ENCODE peak calls at places on chromosomes 4 and X, in nine cellular contexts. B is choroid plexus epithelial cell, V is tibial artery, J is upper lobe of left lung, F is dorsolateral prefrontal cortex, G is upper lobe of right lung, O is epithelial cell of proximal tubule, X is stomach, M is prostate gland. L is an unnamed sample.

GRCh38 chrX:69024287-69024686 is 141.0 kb downstream of the PJA1 start:
- DNase-seq in O (no peak), X (no peak), J (peak), B (no peak), F (no peak), G (no peak), M (no peak), V (no peak), L (no peak)

GRCh38 chrX:40169193-40170086 is 71.7 kb upstream of the BCOR start:
- DNase-seq in B (peak), J (peak), O (peak), M (peak), F (no peak), G (peak), V (no peak), X (peak), L (no peak)

GRCh38 chr4:130849985-130850632 is 1754.2 kb downstream of the C4orf33 start:
- DNase-seq in G (no peak), X (peak), J (no peak), B (peak), O (peak), M (no peak), V (no peak), F (no peak), L (no peak)

GRCh38 chr4:15362541-15362940 is 65.3 kb upstream of the C1QTNF7 start:
- DNase-seq in V (no peak), B (no peak), M (no peak), J (no peak), F (no peak), X (no peak), G (no peak), O (no peak), L (no peak)

GRCh38 chrX:40172169-40172979 is 74.6 kb upstream of the BCOR start:
- DNase-seq in V (peak), B (peak), O (no peak), G (peak), F (no peak), X (peak), M (peak), J (peak), L (no peak)

GRCh38 chr4:183443609-183444148 is 757 bp upstream of the CDKN2AIP start:
- DNase-seq in B (peak), M (peak), F (peak), J (no peak), X (no peak), O (no peak), G (no peak), V (no peak), L (no peak)

GRCh38 chr4:98950925-98951324 is 22.0 kb upstream of the EIF4E start:
- DNase-seq in M (no peak), O (no peak), X (no peak), V (no peak), G (no peak), F (no peak), J (no peak), B (no peak), L (no peak)

GRCh38 chr4:158033416-158033863 is 139.4 kb downstream of the GASK1B start:
- DNase-seq in X (no peak), F (no peak), J (no peak), M (no peak), B (peak), G (no peak), V (no peak), O (peak), L (no peak)

GRCh38 chrX:46710927-46711623 is 47.8 kb downstream of the SLC9A7 start:
- DNase-seq in V (no peak), F (no peak), J (no peak), M (no peak), X (no peak), B (no peak), G (no peak), O (no peak), L (no peak)

GRCh38 chr4:150080335-150080734 is 2.1 kb downstream of the DCLK2 start:
- DNase-seq in B (peak), J (no peak), G (no peak), X (no peak), M (no peak), F (no peak), O (no peak), V (no peak), L (no peak)

GRCh38 chr4:150078996-150079581 is 844 bp downstream of the DCLK2 start:
- DNase-seq in M (peak), X (no peak), J (peak), O (no peak), F (no peak), G (peak), V (peak), B (peak), L (no peak)

GRCh38 chr4:150078041-150078995 is at the start of gene DCLK2:
- DNase-seq in O (no peak), G (peak), B (peak), J (peak), F (peak), X (peak), V (peak), M (peak), L (peak)

GRCh38 chr4:150082241-150082640 is 4.0 kb downstream of the DCLK2 start:
- DNase-seq in M (no peak), O (no peak), G (no peak), V (no peak), J (no peak), X (peak), B (no peak), F (no peak), L (no peak)

DNA sequence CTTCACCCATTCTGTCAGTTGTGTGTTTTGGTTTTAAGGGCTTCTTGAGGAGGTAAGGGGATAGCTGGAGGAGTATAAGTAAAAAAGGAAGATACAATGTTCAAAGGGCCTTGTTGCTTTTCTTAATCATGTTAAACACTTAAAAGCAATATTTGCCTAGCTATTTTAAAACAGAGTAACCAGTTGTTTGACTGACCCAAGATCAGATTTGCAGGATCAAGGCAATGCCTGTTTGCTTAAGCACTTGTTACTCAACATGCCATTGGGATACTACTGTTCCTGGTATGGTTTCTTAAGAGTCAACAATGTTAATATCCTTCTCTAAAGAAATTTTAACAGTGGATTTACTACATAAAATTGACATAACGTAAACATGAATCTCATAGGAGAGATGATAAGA is 2.6 kb downstream of the DCLK2 start:
- DNase-seq in V (no peak), F (no peak), X (no peak), G (no peak), O (no peak), J (no peak), M (no peak), B (no peak), L (no peak)
- H3K4me3 ChIP-seq in V (no peak), F (peak), X (peak), G (no peak), O (no peak), J (no peak), M (no peak), B (no peak), L (peak)

DNA sequence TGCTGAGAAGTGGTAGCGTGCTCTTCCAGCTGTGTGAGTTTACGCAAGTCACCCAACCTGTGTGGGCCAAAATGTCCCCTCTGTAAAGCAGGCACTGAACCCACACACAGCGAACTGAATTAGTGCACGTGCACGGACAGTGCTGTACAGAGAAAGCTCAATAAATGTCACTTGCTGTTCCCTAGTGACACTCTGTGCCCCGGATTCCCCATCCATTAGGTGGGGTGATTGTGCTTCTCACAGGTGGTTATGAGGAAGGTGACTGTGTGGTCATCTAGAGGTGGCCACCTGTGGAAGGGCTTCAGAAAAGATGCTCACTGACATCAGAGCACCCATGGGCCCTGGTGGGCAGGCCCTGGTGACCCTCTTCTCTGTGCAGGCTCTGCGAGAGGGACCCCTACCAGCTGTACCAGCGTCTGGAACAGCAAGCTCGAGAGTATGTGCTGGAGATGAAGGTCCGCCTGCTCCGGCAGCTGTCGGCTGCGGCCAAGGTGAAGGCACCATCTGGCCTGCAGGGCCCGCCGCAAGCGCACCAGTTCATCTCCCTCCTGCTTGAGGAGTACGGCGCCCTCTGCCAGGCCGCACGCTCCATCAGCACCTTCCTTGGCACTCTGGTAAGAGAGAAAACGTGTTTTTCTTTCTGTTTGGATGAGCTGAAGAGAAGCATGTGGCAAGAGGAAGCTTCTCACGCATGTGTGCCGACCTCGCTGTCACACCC is 94.3 kb downstream of the FAM193A start:
- DNase-seq in F (no peak), J (no peak), B (no peak), M (no peak), X (no peak), V (no peak), O (no peak), G (peak), L (no peak)
- TF ChIP-seq CTCF in F (no peak), J (no peak), B (no peak), M (no peak), X (no peak), V (no peak), O (no peak), G (no peak), L (no peak)

GRCh38 chrX:115901241-115901640 is 269.3 kb upstream of the AGTR2 start:
- DNase-seq in V (no peak), G (no peak), F (no peak), O (no peak), J (no peak), B (no peak), X (no peak), M (no peak), L (no peak)
- H3K4me3 ChIP-seq in V (no peak), G (no peak), F (no peak), O (no peak), J (no peak), B (no peak), X (no peak), M (no peak), L (no peak)

DNA sequence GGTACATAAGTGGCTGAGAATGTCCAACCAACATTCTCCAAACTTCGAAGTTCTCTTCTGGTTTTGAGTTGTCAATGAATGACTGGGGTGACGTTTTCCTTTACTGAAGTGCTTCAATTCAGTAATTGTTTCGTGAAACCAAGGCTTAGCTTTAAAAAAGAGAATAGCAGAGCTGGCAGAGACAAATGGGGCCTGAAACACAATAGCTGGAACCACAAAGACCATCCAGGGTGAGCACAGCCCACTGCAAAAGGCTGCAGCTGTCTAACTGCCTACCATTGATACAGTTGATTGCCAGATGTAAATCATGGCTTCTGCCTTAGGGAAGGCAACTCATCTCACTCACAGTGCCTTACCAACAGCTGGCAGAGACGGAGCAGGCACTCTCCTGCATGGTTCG is 78.7 kb upstream of the ZNF518B start:
- DNase-seq in M (no peak), J (no peak), X (no peak), O (no peak), F (no peak), G (no peak), V (no peak), B (no peak), L (no peak)
- TF ChIP-seq CTCF in M (no peak), J (no peak), X (no peak), O (no peak), F (no peak), G (no peak), V (no peak), B (no peak), L (no peak)

DNA sequence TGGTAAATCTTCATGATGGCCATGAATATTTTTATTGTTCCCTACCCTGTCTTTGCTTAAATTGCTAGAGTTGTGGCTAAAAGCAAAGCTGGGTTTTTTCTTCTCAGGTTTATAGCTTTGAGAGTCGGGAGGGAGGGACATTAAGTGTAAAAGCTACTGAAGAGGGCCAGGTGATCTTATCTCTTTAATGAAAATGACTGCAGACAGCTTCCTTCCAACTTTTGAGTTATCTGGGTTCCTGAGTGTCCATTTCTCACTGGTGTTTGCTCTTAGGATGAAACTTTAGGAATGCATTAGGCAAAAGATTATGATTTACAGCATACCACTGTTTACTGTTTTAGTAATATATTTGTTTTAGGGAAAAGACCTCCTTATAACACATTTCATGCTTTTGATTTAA is 187.7 kb downstream of the SHROOM3 start:
- DNase-seq in B (no peak), V (no peak), M (no peak), O (no peak), J (no peak), G (no peak), F (no peak), X (no peak), L (no peak)
- H3K4me3 ChIP-seq in B (no peak), V (no peak), M (no peak), O (no peak), J (no peak), G (no peak), F (no peak), X (no peak), L (no peak)

GRCh38 chr4:145061325-145061920 is 36.6 kb downstream of the ANAPC10 start:
- DNase-seq in J (no peak), M (no peak), F (no peak), V (no peak), G (no peak), X (no peak), B (peak), O (no peak), L (no peak)
- TF ChIP-seq CTCF in J (peak), M (no peak), F (peak), V (peak), G (peak), X (peak), B (no peak), O (no peak), L (peak)

DNA sequence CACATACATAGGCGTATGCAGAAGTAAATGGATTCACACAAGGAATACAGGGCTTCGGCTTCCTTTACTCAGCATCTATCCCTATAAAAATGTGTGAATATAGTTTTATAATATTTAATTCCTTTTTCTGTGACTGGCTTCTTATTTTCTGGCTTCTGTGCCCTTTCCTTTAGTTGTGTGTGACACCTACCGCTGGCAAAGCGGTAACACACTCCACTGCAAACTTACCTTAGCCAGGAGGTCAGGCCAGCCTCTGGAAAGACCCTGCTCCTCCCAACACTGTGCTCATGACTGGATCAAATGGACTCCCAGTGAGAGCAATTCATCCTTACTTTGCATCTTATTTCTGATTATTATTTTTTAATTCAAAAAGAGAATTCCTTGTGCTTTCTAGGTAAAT is 244.2 kb downstream of the ANK2 start:
- DNase-seq in B (no peak), X (no peak), O (no peak), M (no peak), G (no peak), V (no peak), J (no peak), F (no peak), L (no peak)
- H3K4me3 ChIP-seq in B (no peak), X (peak), O (no peak), M (no peak), G (peak), V (peak), J (peak), F (peak), L (no peak)